ENCODE peak calls at places on chromosomes 1 and 21, in nine cellular contexts. C, G, W, K, J, H, O, P and E are unnamed samples.
A peak's percentile ranks its signal among the peaks of the same experiment; 100 is the strongest.

GRCh38 chr1:17696417-17697301 is 58.5 kb upstream of the ACTL8 start:
- DNase-seq in C (peak; percentile 77), G (no peak), W (peak; percentile 72), K (peak; percentile 62), J (peak; percentile 31), H (no peak), O (no peak), P (peak; percentile 24), E (no peak)

GRCh38 chr1:28417441-28418277 is 48.1 kb downstream of the PHACTR4 start:
- DNase-seq in C (peak; percentile 66), G (no peak), W (peak; percentile 59), K (peak; percentile 15), J (no peak), H (no peak), O (no peak), P (peak; percentile 74), E (no peak)

GRCh38 chr1:159339517-159339916 is 37.4 kb downstream of the FCER1A start:
- DNase-seq in C (peak; percentile 17), G (no peak), W (peak; percentile 52), K (no peak), J (no peak), H (no peak), O (no peak), P (no peak), E (no peak)

GRCh38 chr1:68338107-68338506 is 105.8 kb upstream of the WLS start:
- DNase-seq in C (no peak), G (no peak), W (no peak), K (no peak), J (no peak), H (no peak), O (no peak), P (no peak), E (no peak)

GRCh38 chr1:33008051-33008914 is 28.4 kb downstream of the AK2 start:
- DNase-seq in C (peak; percentile 25), G (no peak), W (no peak), K (peak; percentile 44), J (no peak), H (no peak), O (no peak), P (no peak), E (no peak)

GRCh38 chr1:218475275-218475674 is 130.1 kb downstream of the TGFB2 start:
- DNase-seq in C (no peak), G (no peak), W (peak; percentile 51), K (no peak), J (no peak), H (no peak), O (no peak), P (no peak), E (no peak)

GRCh38 chr1:248627971-248628844 is 6.7 kb downstream of the OR2T11 start:
- DNase-seq in C (no peak), G (no peak), W (no peak), K (no peak), J (no peak), H (no peak), O (no peak), P (no peak), E (no peak)

GRCh38 chr1:169584483-169585144 is 1.7 kb downstream of the F5 start:
- DNase-seq in C (no peak), G (no peak), W (no peak), K (no peak), J (no peak), H (no peak), O (no peak), P (no peak), E (no peak)

GRCh38 chr1:20753589-20753988 is 21.1 kb upstream of the SH2D5 start:
- DNase-seq in C (peak; percentile 18), G (no peak), W (peak; percentile 29), K (no peak), J (no peak), H (no peak), O (no peak), P (no peak), E (no peak)

GRCh38 chr1:225347123-225347683 is 80.6 kb downstream of the LBR start:
- DNase-seq in C (no peak), G (no peak), W (no peak), K (no peak), J (no peak), H (no peak), O (no peak), P (no peak), E (peak; percentile 8)

GRCh38 chr1:181104790-181105133 is 16.3 kb downstream of the IER5 start:
- DNase-seq in C (no peak), G (no peak), W (no peak), K (peak; percentile 63), J (peak; percentile 51), H (no peak), O (no peak), P (no peak), E (peak; percentile 65)

GRCh38 chr1:155872527-155872926 is 13.2 kb downstream of the SYT11 start:
- DNase-seq in C (no peak), G (no peak), W (no peak), K (no peak), J (no peak), H (no peak), O (no peak), P (no peak), E (no peak)

GRCh38 chr1:63466759-63467158 is 56.3 kb downstream of the ITGB3BP start:
- DNase-seq in C (no peak), G (no peak), W (no peak), K (no peak), J (no peak), H (no peak), O (no peak), P (no peak), E (no peak)
- TF ChIP-seq CTCF in C (no peak), G (no peak), W (no peak), K (no peak), J (no peak), H (no peak), O (no peak), P (peak; percentile 4), E (no peak)

GRCh38 chr21:34519694-34520093 is 7.7 kb upstream of the KCNE1 start:
- DNase-seq in C (no peak), G (no peak), W (no peak), K (no peak), J (no peak), H (no peak), O (no peak), P (no peak), E (no peak)

GRCh38 chr21:34519013-34519412 is 7.0 kb upstream of the KCNE1 start:
- DNase-seq in C (no peak), G (no peak), W (no peak), K (no peak), J (no peak), H (no peak), O (no peak), P (no peak), E (no peak)

GRCh38 chr21:34517039-34517438 is 5.0 kb upstream of the KCNE1 start:
- DNase-seq in C (no peak), G (no peak), W (no peak), K (no peak), J (no peak), H (no peak), O (no peak), P (no peak), E (no peak)

GRCh38 chr21:34514576-34515135 is 2.6 kb upstream of the KCNE1 start:
- DNase-seq in C (no peak), G (no peak), W (no peak), K (no peak), J (no peak), H (no peak), O (no peak), P (no peak), E (no peak)

DNA sequence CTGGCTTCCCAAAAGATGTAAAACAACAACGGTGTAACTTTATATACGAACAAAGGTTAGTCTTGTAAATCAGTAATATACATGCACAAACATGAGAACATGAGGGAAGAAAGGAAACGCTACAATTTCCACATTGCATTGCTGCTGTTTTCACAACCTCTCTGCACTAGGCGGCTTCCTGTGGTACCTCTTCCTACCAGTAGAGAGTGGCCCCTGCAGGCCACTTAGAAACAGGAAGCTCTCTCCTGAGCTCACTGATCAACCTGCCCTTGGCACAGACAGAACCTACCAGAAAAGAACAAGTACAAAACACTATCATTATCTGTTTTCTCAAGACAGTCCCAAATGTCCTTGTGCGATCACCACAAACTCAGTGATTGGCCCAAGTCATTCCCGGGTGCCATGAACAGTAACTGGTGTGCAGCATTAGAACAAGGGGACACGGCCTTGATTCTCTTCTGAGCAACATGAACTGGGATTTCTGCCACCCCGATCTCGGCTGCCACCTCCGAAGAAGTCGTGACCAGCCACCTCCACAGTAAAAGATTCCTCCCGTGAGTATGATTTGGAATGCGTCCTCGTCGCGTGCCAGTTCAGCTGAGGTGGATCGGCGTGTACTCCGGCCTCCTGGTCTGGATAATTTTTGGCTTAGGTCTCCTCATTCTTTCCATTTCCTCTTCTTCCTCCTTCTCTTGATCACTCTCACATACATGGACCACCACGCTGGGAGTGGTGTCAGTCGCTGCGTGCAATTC is 5.7 kb upstream of the KCNE1 start:
- DNase-seq in C (no peak), G (no peak), W (no peak), K (no peak), J (no peak), H (no peak), O (no peak), P (no peak), E (no peak)
- TF ChIP-seq CTCF in C (peak; percentile 25), G (no peak), W (no peak), K (peak; percentile 13), J (no peak), H (peak; percentile 51), O (peak; percentile 37), P (peak; percentile 32), E (peak; percentile 32)

GRCh38 chr1:89149229-89149628 is 23.3 kb upstream of the GBP2 start:
- DNase-seq in C (peak; percentile 36), G (no peak), W (peak; percentile 44), K (peak; percentile 58), J (peak; percentile 52), H (no peak), O (peak; percentile 64), P (no peak), E (no peak)
- TF ChIP-seq CTCF in C (peak; percentile 45), G (no peak), W (peak; percentile 47), K (peak; percentile 34), J (peak; percentile 53), H (no peak), O (peak; percentile 15), P (peak; percentile 56), E (peak; percentile 23)

GRCh38 chr1:40421348-40421693 is 29.0 kb upstream of the ZFP69B start:
- DNase-seq in C (no peak), G (no peak), W (no peak), K (no peak), J (no peak), H (no peak), O (no peak), P (no peak), E (peak; percentile 47)

GRCh38 chr1:40414331-40414730 is 35.9 kb upstream of the ZFP69B start:
- DNase-seq in C (no peak), G (no peak), W (no peak), K (no peak), J (no peak), H (no peak), O (no peak), P (no peak), E (no peak)

GRCh38 chr1:40411843-40412242 is 38.3 kb downstream of the SMAP2 start:
- DNase-seq in C (no peak), G (no peak), W (no peak), K (no peak), J (no peak), H (no peak), O (no peak), P (no peak), E (no peak)

GRCh38 chr1:40413527-40414252 is 36.6 kb upstream of the ZFP69B start:
- DNase-seq in C (no peak), G (no peak), W (no peak), K (no peak), J (no peak), H (no peak), O (no peak), P (no peak), E (no peak)

GRCh38 chr1:40416709-40417108 is 33.6 kb upstream of the ZFP69B start:
- DNase-seq in C (no peak), G (no peak), W (no peak), K (no peak), J (no peak), H (no peak), O (no peak), P (no peak), E (no peak)
- TF ChIP-seq CTCF in C (no peak), G (no peak), W (no peak), K (no peak), J (no peak), H (no peak), O (no peak), P (no peak), E (no peak)